ENCODE peak calls at places on chromosomes 12 and 14, in five cellular contexts. One of them, this sample, is unnamed.

GRCh38 chr14:95289323-95290010 is 30.2 kb downstream of the CLMN start:
- DNase-seq in fibroblast of lung: no peak
- DNase-seq in stomach: no peak
- DNase-seq in left lung: no peak
- DNase-seq in psoas muscle: no peak
- DNase-seq in this sample: no peak

GRCh38 chr12:132637811-132638210 is 19.2 kb downstream of the P2RX2 start:
- DNase-seq in left lung: no peak
- DNase-seq in fibroblast of lung: no peak
- DNase-seq in stomach: no peak
- DNase-seq in psoas muscle: no peak
- DNase-seq in this sample: no peak

GRCh38 chr14:93028724-93029076 is 87.0 kb downstream of the ITPK1 start:
- DNase-seq in left lung: no peak
- DNase-seq in stomach: no peak
- DNase-seq in psoas muscle: no peak
- DNase-seq in fibroblast of lung: no peak
- DNase-seq in this sample: no peak

GRCh38 chr12:11922361-11922760 is 148.4 kb upstream of the BCL2L14 start:
- DNase-seq in stomach: no peak
- DNase-seq in left lung: no peak
- DNase-seq in psoas muscle: no peak
- DNase-seq in fibroblast of lung: no peak
- DNase-seq in this sample: no peak

GRCh38 chr14:24139272-24139934 is 2.0 kb downstream of the EMC9 start:
- DNase-seq in fibroblast of lung: no peak
- DNase-seq in psoas muscle: no peak
- DNase-seq in stomach: no peak
- DNase-seq in left lung: no peak
- DNase-seq in this sample: no peak

GRCh38 chr12:65279387-65280112 is 1.1 kb downstream of the MSRB3 start:
- DNase-seq in psoas muscle: no peak
- DNase-seq in stomach: no peak
- DNase-seq in left lung: no peak
- DNase-seq in fibroblast of lung: peak; percentile 28
- DNase-seq in this sample: no peak

GRCh38 chr12:57446292-57446960 is 8.7 kb upstream of the INHBE start:
- DNase-seq in psoas muscle: no peak
- DNase-seq in stomach: no peak
- DNase-seq in fibroblast of lung: no peak
- DNase-seq in left lung: no peak
- DNase-seq in this sample: no peak

GRCh38 chr14:94407906-94408305 is 19.5 kb upstream of the SERPINA1 start:
- DNase-seq in psoas muscle: no peak
- DNase-seq in fibroblast of lung: no peak
- DNase-seq in left lung: no peak
- DNase-seq in stomach: no peak
- DNase-seq in this sample: no peak

GRCh38 chr12:92552412-92553108 is 150.2 kb upstream of the PLEKHG7 start:
- DNase-seq in stomach: no peak
- DNase-seq in psoas muscle: no peak
- DNase-seq in left lung: no peak
- DNase-seq in fibroblast of lung: no peak
- DNase-seq in this sample: peak; percentile 40

GRCh38 chr12:47407730-47408129 is 298.1 kb downstream of the RPAP3 start:
- DNase-seq in left lung: no peak
- DNase-seq in psoas muscle: no peak
- DNase-seq in stomach: no peak
- DNase-seq in fibroblast of lung: no peak
- DNase-seq in this sample: no peak

GRCh38 chr14:54652188-54652889 is 85.4 kb downstream of the SAMD4A start:
- DNase-seq in psoas muscle: peak; percentile 84
- DNase-seq in left lung: peak; percentile 75
- DNase-seq in stomach: peak; percentile 74
- DNase-seq in fibroblast of lung: peak; percentile 99
- DNase-seq in this sample: peak; percentile 47

GRCh38 chr14:104239866-104240301 is 101.5 kb downstream of the KIF26A start:
- DNase-seq in fibroblast of lung: no peak
- DNase-seq in left lung: peak; percentile 64
- DNase-seq in stomach: peak; percentile 24
- DNase-seq in psoas muscle: no peak
- DNase-seq in this sample: no peak

GRCh38 chr12:24222968-24223367 is 273.5 kb upstream of the SOX5 start:
- DNase-seq in fibroblast of lung: peak; percentile 83
- DNase-seq in stomach: no peak
- DNase-seq in left lung: no peak
- DNase-seq in psoas muscle: no peak
- DNase-seq in this sample: no peak

GRCh38 chr12:77189463-77189862 is 124.1 kb upstream of the E2F7 start:
- DNase-seq in stomach: no peak
- DNase-seq in left lung: no peak
- DNase-seq in fibroblast of lung: peak; percentile 76
- DNase-seq in psoas muscle: no peak
- DNase-seq in this sample: no peak

GRCh38 chr12:122903704-122904034 is 7.7 kb upstream of the VPS37B start:
- DNase-seq in psoas muscle: no peak
- DNase-seq in fibroblast of lung: no peak
- DNase-seq in stomach: no peak
- DNase-seq in left lung: no peak
- DNase-seq in this sample: no peak

GRCh38 chr14:105909046-105909827 is 382.9 kb downstream of the TMEM121 start:
- DNase-seq in left lung: peak; percentile 39
- DNase-seq in fibroblast of lung: no peak
- DNase-seq in psoas muscle: no peak
- DNase-seq in stomach: no peak
- DNase-seq in this sample: peak; percentile 54

GRCh38 chr14:94458558-94459200 is 6.1 kb upstream of the SERPINA11 start:
- DNase-seq in stomach: no peak
- DNase-seq in psoas muscle: no peak
- DNase-seq in fibroblast of lung: no peak
- DNase-seq in left lung: no peak
- DNase-seq in this sample: no peak

GRCh38 chr12:100473716-100474150 is at the start of gene NR1H4:
- DNase-seq in psoas muscle: no peak
- DNase-seq in stomach: no peak
- DNase-seq in left lung: no peak
- DNase-seq in fibroblast of lung: peak; percentile 75
- DNase-seq in this sample: peak; percentile 15

GRCh38 chr12:9346866-9347327 is 138.7 kb upstream of the PZP start:
- DNase-seq in left lung: no peak
- DNase-seq in stomach: no peak
- DNase-seq in psoas muscle: no peak
- DNase-seq in fibroblast of lung: no peak
- DNase-seq in this sample: no peak

GRCh38 chr12:9344540-9344939 is 136.3 kb upstream of the PZP start:
- DNase-seq in left lung: no peak
- DNase-seq in fibroblast of lung: peak; percentile 68
- DNase-seq in psoas muscle: no peak
- DNase-seq in stomach: no peak
- DNase-seq in this sample: no peak

GRCh38 chr12:9347328-9348127 is 139.3 kb upstream of the PZP start:
- DNase-seq in stomach: no peak
- DNase-seq in psoas muscle: no peak
- DNase-seq in left lung: no peak
- DNase-seq in fibroblast of lung: peak; percentile 71
- DNase-seq in this sample: no peak

GRCh38 chr12:9342614-9343353 is 134.6 kb upstream of the PZP start:
- DNase-seq in stomach: no peak
- DNase-seq in left lung: no peak
- DNase-seq in fibroblast of lung: no peak
- DNase-seq in psoas muscle: no peak
- DNase-seq in this sample: no peak

DNA sequence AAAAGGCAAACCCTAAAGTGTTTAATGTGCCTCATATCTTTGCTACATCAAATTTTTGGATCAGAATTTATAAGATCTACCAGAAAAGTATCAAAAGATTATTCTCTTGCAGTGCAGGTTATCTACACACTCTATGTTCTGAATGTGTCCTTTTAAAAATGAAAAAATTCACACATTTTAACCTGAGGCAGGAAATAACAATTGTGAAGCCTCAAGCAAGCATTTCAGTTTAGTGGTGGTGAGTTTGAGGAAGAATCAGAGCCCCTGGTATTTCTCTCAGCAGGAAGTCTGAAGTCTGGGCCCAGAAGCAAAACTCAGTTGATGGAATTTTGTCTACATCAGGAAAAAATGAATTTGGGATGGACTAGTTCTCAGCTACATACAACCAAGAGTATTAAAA is 137.0 kb upstream of the PZP start:
- DNase-seq in left lung: no peak
- DNase-seq in stomach: no peak
- DNase-seq in psoas muscle: no peak
- DNase-seq in fibroblast of lung: no peak
- DNase-seq in this sample: no peak
- TF ChIP-seq CTCF in left lung: no peak
- TF ChIP-seq CTCF in stomach: no peak
- TF ChIP-seq CTCF in psoas muscle: no peak
- TF ChIP-seq CTCF in fibroblast of lung: no peak
- TF ChIP-seq CTCF in this sample: no peak

GRCh38 chr12:28217805-28218204 is 27.5 kb downstream of the CCDC91 start:
- DNase-seq in stomach: no peak
- DNase-seq in left lung: no peak
- DNase-seq in psoas muscle: no peak
- DNase-seq in fibroblast of lung: no peak
- DNase-seq in this sample: no peak

GRCh38 chr12:28209782-28210181 is 19.5 kb downstream of the CCDC91 start:
- DNase-seq in stomach: no peak
- DNase-seq in left lung: no peak
- DNase-seq in fibroblast of lung: peak; percentile 6
- DNase-seq in psoas muscle: no peak
- DNase-seq in this sample: no peak

GRCh38 chr12:28215021-28215420 is 24.8 kb downstream of the CCDC91 start:
- DNase-seq in stomach: no peak
- DNase-seq in psoas muscle: no peak
- DNase-seq in left lung: no peak
- DNase-seq in fibroblast of lung: no peak
- DNase-seq in this sample: no peak

GRCh38 chr12:28216016-28216415 is 25.8 kb downstream of the CCDC91 start:
- DNase-seq in fibroblast of lung: no peak
- DNase-seq in psoas muscle: no peak
- DNase-seq in stomach: no peak
- DNase-seq in left lung: no peak
- DNase-seq in this sample: no peak

DNA sequence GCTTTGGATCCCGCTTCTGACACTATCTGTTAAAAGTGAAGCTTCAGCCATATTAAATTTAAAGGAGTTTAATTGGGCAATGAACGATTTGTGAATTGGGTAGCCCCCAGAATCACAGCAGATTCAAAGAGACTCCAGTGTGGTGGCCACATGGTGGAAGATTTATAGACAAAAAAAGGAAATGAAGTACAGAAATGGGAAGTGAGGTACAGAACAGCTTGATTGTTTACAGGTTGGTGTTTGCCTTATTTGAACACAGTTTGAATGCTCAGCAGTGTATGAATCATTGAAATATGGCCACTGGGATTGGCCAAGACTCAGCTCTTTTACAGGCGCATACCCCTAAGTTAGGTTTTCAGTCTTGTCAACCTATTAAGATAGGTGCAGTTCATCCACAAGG is 21.9 kb downstream of the CCDC91 start:
- DNase-seq in psoas muscle: no peak
- DNase-seq in fibroblast of lung: no peak
- DNase-seq in left lung: no peak
- DNase-seq in stomach: no peak
- DNase-seq in this sample: no peak
- H3K9me3 ChIP-seq in psoas muscle: no peaks in the 10 kb centered on the region
- H3K9me3 ChIP-seq in fibroblast of lung: no peaks in the 10 kb centered on the region
- H3K9me3 ChIP-seq in left lung: no peaks in the 10 kb centered on the region
- H3K9me3 ChIP-seq in stomach: peaks cover 3% of the 10 kb centered on the region
- H3K9me3 ChIP-seq in this sample: no peaks in the 10 kb centered on the region

DNA sequence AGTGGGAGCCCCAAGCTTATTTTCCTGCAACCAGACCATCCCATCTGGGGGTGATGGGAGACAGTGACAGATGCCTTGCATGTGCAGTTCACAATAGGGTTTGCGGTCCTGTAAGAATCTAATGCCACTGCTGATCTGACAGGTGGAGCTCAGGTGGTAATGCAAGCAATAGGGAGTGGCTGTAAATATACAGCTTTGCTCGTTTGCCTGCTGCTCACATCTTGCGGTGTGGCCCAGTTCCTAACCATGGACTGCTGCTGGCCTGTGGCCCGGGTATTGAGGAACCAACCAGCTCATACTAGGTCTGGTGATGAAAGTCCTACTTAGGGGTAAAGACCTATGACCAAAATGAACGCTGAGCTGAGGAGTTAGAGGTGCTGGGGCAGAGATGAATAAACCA is 36.1 kb upstream of the CCDC88C start:
- DNase-seq in left lung: no peak
- DNase-seq in psoas muscle: no peak
- DNase-seq in stomach: peak; percentile 32
- DNase-seq in fibroblast of lung: no peak
- DNase-seq in this sample: no peak
- H3K27ac ChIP-seq in left lung: no peak overlapping the region
- H3K27ac ChIP-seq in psoas muscle: no peak overlapping the region
- H3K27ac ChIP-seq in stomach: no peak overlapping the region
- H3K27ac ChIP-seq in fibroblast of lung: no peak overlapping the region
- H3K27ac ChIP-seq in this sample: no peak overlapping the region

GRCh38 chr14:35534884-35535793 is 1.2 kb downstream of the INSM2 start:
- DNase-seq in stomach: peak; percentile 63
- DNase-seq in fibroblast of lung: peak; percentile 63
- DNase-seq in left lung: peak; percentile 88
- DNase-seq in psoas muscle: peak; percentile 61
- DNase-seq in this sample: peak; percentile 89
- TF ChIP-seq CTCF in stomach: no peak
- TF ChIP-seq CTCF in fibroblast of lung: no peak
- TF ChIP-seq CTCF in left lung: no peak
- TF ChIP-seq CTCF in psoas muscle: no peak
- TF ChIP-seq CTCF in this sample: no peak

GRCh38 chr12:95995238-95996031 is 709 bp downstream of the HAL start:
- DNase-seq in left lung: peak; percentile 85
- DNase-seq in psoas muscle: no peak
- DNase-seq in fibroblast of lung: no peak
- DNase-seq in stomach: no peak
- DNase-seq in this sample: no peak

GRCh38 chr12:95997276-95997675 is 1.1 kb upstream of the HAL start:
- DNase-seq in stomach: no peak
- DNase-seq in psoas muscle: no peak
- DNase-seq in left lung: no peak
- DNase-seq in fibroblast of lung: no peak
- DNase-seq in this sample: no peak

GRCh38 chr12:95996034-95996658 is at the start of gene HAL:
- DNase-seq in psoas muscle: no peak
- DNase-seq in fibroblast of lung: no peak
- DNase-seq in left lung: no peak
- DNase-seq in stomach: peak; percentile 45
- DNase-seq in this sample: peak; percentile 52

GRCh38 chr12:95993907-95994306 is 2.2 kb downstream of the HAL start:
- DNase-seq in psoas muscle: no peak
- DNase-seq in stomach: no peak
- DNase-seq in fibroblast of lung: no peak
- DNase-seq in left lung: no peak
- DNase-seq in this sample: no peak

DNA sequence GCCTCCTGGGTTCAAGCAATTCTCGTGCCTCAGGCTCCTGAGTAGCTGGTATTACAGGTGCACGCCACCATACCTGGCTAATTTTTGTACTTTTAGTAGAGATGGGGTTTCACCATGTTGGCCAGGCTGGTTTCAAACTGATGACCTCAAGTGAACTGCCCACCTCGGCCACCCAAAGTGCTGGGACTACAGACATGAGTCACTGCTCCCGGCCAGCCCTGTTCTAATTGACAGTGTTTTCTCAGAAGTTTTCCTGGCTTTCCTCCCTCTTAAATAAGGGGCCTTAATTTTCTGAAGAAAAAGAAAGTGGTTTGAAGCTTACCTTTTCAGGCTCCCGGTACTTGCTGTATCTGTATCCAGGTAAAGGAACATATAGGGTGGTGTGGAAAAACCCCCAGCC is 1.7 kb downstream of the HAL start:
- DNase-seq in stomach: no peak
- DNase-seq in psoas muscle: no peak
- DNase-seq in fibroblast of lung: no peak
- DNase-seq in left lung: no peak
- DNase-seq in this sample: no peak
- H3K9me3 ChIP-seq in stomach: no peaks in the 10 kb centered on the region
- H3K9me3 ChIP-seq in psoas muscle: no peaks in the 10 kb centered on the region
- H3K9me3 ChIP-seq in fibroblast of lung: no peaks in the 10 kb centered on the region
- H3K9me3 ChIP-seq in left lung: no peaks in the 10 kb centered on the region
- H3K9me3 ChIP-seq in this sample: no peaks in the 10 kb centered on the region

This sample was measured in pancreas.